ENCODE peak calls at places on chromosomes 13 and 19, in six cellular contexts. K, A, W, U, P and F are unnamed samples.

GRCh38 chr13:51681037-51681678 is 96.9 kb downstream of the WDFY2 start:
- DNase-seq in K (peak), A (peak), W (no peak), U (no peak), P (peak), F (no peak)

GRCh38 chr19:46404039-46404883 is 9.1 kb downstream of the CCDC8 start:
- DNase-seq in K (no peak), A (no peak), W (no peak), U (no peak), P (no peak), F (peak)

GRCh38 chr19:3626473-3627350 is at the start of gene CACTIN:
- DNase-seq in K (peak), A (peak), W (peak), U (peak), P (peak), F (peak)

GRCh38 chr13:62626771-62627170 is 1211.1 kb upstream of the PCDH20 start:
- DNase-seq in K (peak), A (no peak), W (no peak), U (no peak), P (no peak), F (no peak)

GRCh38 chr13:103833453-103833852 is 767.2 kb upstream of the SLC10A2 start:
- DNase-seq in K (no peak), A (no peak), W (no peak), U (no peak), P (no peak), F (no peak)

GRCh38 chr19:15551183-15552004 is 43.1 kb downstream of the CYP4F22 start:
- DNase-seq in K (peak), A (no peak), W (peak), U (peak), P (no peak), F (peak)

GRCh38 chr19:53898680-53899341 is 10.3 kb upstream of the CACNG7 start:
- DNase-seq in K (no peak), A (no peak), W (no peak), U (no peak), P (no peak), F (peak)

GRCh38 chr13:39263033-39263432 is 224.8 kb downstream of the NHLRC3 start:
- DNase-seq in K (peak), A (no peak), W (peak), U (peak), P (peak), F (peak)

GRCh38 chr19:3328743-3329142 is 37.6 kb upstream of the NFIC start:
- DNase-seq in K (no peak), A (no peak), W (no peak), U (no peak), P (no peak), F (no peak)

GRCh38 chr13:99717959-99718674 is 216.8 kb downstream of the TM9SF2 start:
- DNase-seq in K (no peak), A (no peak), W (no peak), U (no peak), P (no peak), F (no peak)

GRCh38 chr13:108120332-108120731 is 95.0 kb downstream of the LIG4 start:
- DNase-seq in K (peak), A (no peak), W (no peak), U (no peak), P (no peak), F (no peak)

GRCh38 chr13:48727252-48728011 is 73.7 kb downstream of the CYSLTR2 start:
- DNase-seq in K (peak), A (no peak), W (no peak), U (no peak), P (peak), F (no peak)

GRCh38 chr19:2231621-2232221 is 4.4 kb downstream of the PLEKHJ1 start:
- DNase-seq in K (peak), A (no peak), W (no peak), U (no peak), P (no peak), F (peak)

GRCh38 chr19:4568884-4569283 is 9.4 kb upstream of the SEMA6B start:
- DNase-seq in K (no peak), A (no peak), W (no peak), U (no peak), P (no peak), F (no peak)